ENCODE peak calls at places on chromosomes 5 and 9, in six cellular contexts. U, J, D, A, Z and C are unnamed samples.
A peak's percentile ranks its signal among the peaks of the same experiment; 100 is the strongest.

GRCh38 chr9:6997330-6997729 is 239.6 kb downstream of the KDM4C start:
- DNase-seq in D (no peak), J (no peak), Z (no peak), A (no peak), U (no peak), C (no peak)

GRCh38 chr9:82271099-82271498 is 282.5 kb downstream of the SPATA31D1 start:
- DNase-seq in Z (no peak), A (no peak), D (peak; percentile 66), U (no peak), J (peak; percentile 7), C (peak; percentile 79)

GRCh38 chr5:78907255-78907886 is 77.7 kb downstream of the ARSB start:
- DNase-seq in U (no peak), Z (no peak), D (peak; percentile 63), J (peak; percentile 92), A (no peak), C (peak; percentile 99)

GRCh38 chr5:37850128-37850865 is 10.5 kb upstream of the GDNF start:
- DNase-seq in D (peak; percentile 42), J (no peak), Z (no peak), U (no peak), A (no peak), C (peak; percentile 15)

GRCh38 chr9:2109066-2109650 is 94.0 kb downstream of the SMARCA2 start:
- DNase-seq in J (peak; percentile 48), U (no peak), A (no peak), D (no peak), Z (no peak), C (peak; percentile 83)

GRCh38 chr5:135535820-135536801 is at the start of gene NEUROG1:
- DNase-seq in U (no peak), J (no peak), Z (no peak), A (no peak), D (no peak), C (no peak)

GRCh38 chr5:83834306-83834705 is 113.7 kb upstream of the HAPLN1 start:
- DNase-seq in U (no peak), A (no peak), Z (no peak), J (no peak), D (no peak), C (no peak)

GRCh38 chr9:117464941-117465616 is 50.2 kb upstream of the ASTN2 start:
- DNase-seq in A (no peak), Z (peak; percentile 56), J (no peak), D (no peak), U (no peak), C (no peak)

GRCh38 chr5:178465228-178465860 is 124.8 kb downstream of the COL23A1 start:
- DNase-seq in J (no peak), U (no peak), Z (no peak), D (no peak), A (no peak), C (no peak)

GRCh38 chr5:56838409-56839039 is 23.2 kb downstream of the MAP3K1 start:
- DNase-seq in J (no peak), Z (no peak), D (peak; percentile 62), U (peak; percentile 25), A (no peak), C (peak; percentile 64)

GRCh38 chr9:125430161-125430485 is 168.5 kb downstream of the GAPVD1 start:
- DNase-seq in J (no peak), U (no peak), D (no peak), A (no peak), Z (no peak), C (no peak)

GRCh38 chr5:41600738-41601137 is 90.3 kb upstream of the PLCXD3 start:
- DNase-seq in J (no peak), Z (no peak), U (no peak), A (no peak), D (no peak), C (no peak)

GRCh38 chr9:68500457-68501158 is 40.1 kb downstream of the TMEM252 start:
- DNase-seq in J (peak; percentile 5), D (peak; percentile 19), A (peak; percentile 75), Z (no peak), U (peak; percentile 27), C (peak; percentile 60)

GRCh38 chr9:93132287-93132927 is 1.6 kb downstream of the NINJ1 start:
- DNase-seq in J (no peak), Z (no peak), A (no peak), D (peak; percentile 23), U (peak; percentile 46), C (peak; percentile 64)

GRCh38 chr9:82489579-82489915 is 501.0 kb downstream of the SPATA31D1 start:
- DNase-seq in Z (no peak), D (peak; percentile 35), J (no peak), U (no peak), A (no peak), C (peak; percentile 61)

GRCh38 chr5:38207343-38207742 is 51.0 kb upstream of the EGFLAM start:
- DNase-seq in A (no peak), J (no peak), D (peak; percentile 24), Z (no peak), U (no peak), C (no peak)

GRCh38 chr9:12775963-12776774 is 1.3 kb downstream of the LURAP1L start:
- DNase-seq in Z (peak; percentile 86), J (peak; percentile 88), A (peak; percentile 90), U (peak; percentile 81), D (peak; percentile 91), C (peak; percentile 95)

GRCh38 chr9:71446499-71447411 is 321.6 kb downstream of the CEMIP2 start:
- DNase-seq in U (peak; percentile 40), J (peak; percentile 48), A (no peak), Z (peak; percentile 42), D (peak; percentile 72), C (peak; percentile 51)

DNA sequence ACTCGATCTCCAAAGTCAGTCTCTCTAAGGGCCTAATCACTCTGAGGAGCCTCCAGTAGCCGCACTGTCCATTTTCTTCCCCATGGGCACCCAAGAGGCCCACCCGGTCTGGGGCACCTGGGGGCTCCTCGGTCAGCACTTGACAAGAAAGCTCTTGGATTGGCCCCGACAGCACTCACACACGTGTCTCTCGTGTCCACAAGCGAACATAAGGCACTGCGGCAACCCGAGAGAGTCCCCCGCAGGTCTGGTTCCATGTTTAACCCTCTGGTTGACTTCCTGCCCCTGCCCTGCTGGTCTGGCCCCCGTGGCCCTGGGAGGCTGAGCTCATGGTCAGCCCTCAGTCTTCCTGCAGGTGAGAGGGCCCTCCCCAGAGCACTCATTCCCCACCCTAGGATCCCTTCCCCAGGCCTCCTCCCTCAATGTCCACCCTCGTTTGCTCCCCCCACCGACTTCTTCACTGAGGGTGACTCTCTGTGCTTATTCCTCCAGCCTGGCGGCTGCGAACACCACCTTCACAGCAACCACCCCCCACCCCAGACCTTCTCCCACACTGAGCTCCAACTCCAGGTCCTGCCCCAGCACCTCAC is 16.3 kb upstream of the LRRC14B start:
- DNase-seq in J (no peak), D (no peak), Z (peak; percentile 24), U (no peak), A (no peak), C (no peak)
- H3K4me3 ChIP-seq in J (no peak overlapping the region), D (no peak overlapping the region), Z (no peak overlapping the region), U (no peak overlapping the region), A (no peak overlapping the region), C (no peak overlapping the region)

DNA sequence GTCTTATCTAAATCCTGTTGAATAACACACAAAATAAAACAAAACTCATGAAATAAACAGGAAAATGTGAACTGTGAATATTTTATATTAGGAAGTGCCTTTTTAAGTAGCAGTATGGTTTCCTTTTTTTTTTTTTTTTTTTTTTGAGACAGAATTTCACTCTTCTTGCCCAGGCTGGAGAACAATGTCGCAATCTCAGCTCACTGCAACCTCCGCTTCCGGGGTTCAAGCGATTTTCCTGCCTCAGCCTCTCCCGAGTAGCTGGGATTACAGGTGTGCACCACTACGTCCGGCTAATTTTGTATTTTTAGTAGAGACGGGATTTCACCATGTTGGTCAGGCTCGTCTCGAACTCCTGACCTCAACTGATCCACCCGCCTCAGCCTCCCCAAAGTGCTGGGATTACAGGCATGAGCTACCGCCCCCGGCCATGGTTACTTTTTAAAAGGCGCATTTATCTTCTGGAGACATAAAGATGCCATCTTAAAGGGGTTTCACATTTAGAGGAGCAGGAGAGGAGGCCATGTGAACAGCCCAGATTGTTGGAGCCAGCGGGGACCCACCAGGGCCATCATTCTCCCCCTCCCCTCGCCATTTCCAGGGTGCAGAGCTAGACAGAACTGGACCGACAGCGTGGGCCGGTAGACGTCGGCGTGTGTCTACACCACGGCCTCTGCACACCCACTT is 64.1 kb downstream of the ROR2 start:
- DNase-seq in U (no peak), Z (no peak), D (no peak), A (no peak), J (no peak), C (no peak)
- H3K4me3 ChIP-seq in U (no peak overlapping the region), Z (no peak overlapping the region), D (no peak overlapping the region), A (no peak overlapping the region), J (no peak overlapping the region), C (no peak overlapping the region)

GRCh38 chr5:140005145-140005591 is 37.9 kb downstream of the NRG2 start:
- DNase-seq in U (no peak), Z (no peak), J (no peak), A (no peak), D (no peak), C (no peak)
- H3K4me3 ChIP-seq in U (no peak overlapping the region), Z (no peak overlapping the region), J (no peak overlapping the region), A (no peak overlapping the region), D (no peak overlapping the region), C (no peak overlapping the region)

GRCh38 chr9:104921067-104921741 is 6.8 kb downstream of the ABCA1 start:
- DNase-seq in U (no peak), J (no peak), D (no peak), Z (no peak), A (no peak), C (no peak)
- H3K4me3 ChIP-seq in U (no peak overlapping the region), J (no peak overlapping the region), D (no peak overlapping the region), Z (no peak overlapping the region), A (peak overlapping the region; percentile 29), C (no peak overlapping the region)

GRCh38 chr5:112420111-112420864 is 1.2 kb upstream of the EPB41L4A start:
- DNase-seq in Z (peak; percentile 90), A (peak; percentile 90), D (peak; percentile 78), U (peak; percentile 86), J (peak; percentile 38), C (peak; percentile 54)
- H3K4me3 ChIP-seq in Z (peak overlapping the region; percentile 85), A (peak overlapping the region; percentile 86), D (peak overlapping the region; percentile 89), U (peak overlapping the region; percentile 64), J (peak overlapping the region; percentile 68), C (peak overlapping the region; percentile 43)